ENCODE peak calls at places on chromosomes 4 and X, in four cellular contexts. S, H, T and F are unnamed samples.

GRCh38 chr4:56728512-56728911 is 47.4 kb upstream of the HOPX start:
- DNase-seq in T (no peak), H (peak; percentile 97), S (no peak), F (no peak)

GRCh38 chrX:16970977-16971376 is 24.5 kb downstream of the REPS2 start:
- DNase-seq in H (peak; percentile 68), S (no peak), T (no peak), F (no peak)

GRCh38 chr4:119105605-119106004 is 30.0 kb upstream of the MYOZ2 start:
- DNase-seq in S (no peak), H (peak; percentile 53), T (no peak), F (no peak)

GRCh38 chr4:153962311-153963039 is 173.6 kb upstream of the SFRP2 start:
- DNase-seq in H (no peak), T (no peak), S (no peak), F (no peak)

GRCh38 chrX:134547047-134547679 is 87.2 kb downstream of the HPRT1 start:
- DNase-seq in T (no peak), S (no peak), H (peak; percentile 53), F (no peak)

GRCh38 chr4:121227254-121227867 is 63.2 kb upstream of the TNIP3 start:
- DNase-seq in T (peak; percentile 34), S (peak; percentile 24), H (no peak), F (no peak)

GRCh38 chrX:119251381-119251780 is 15.3 kb downstream of the PGRMC1 start:
- DNase-seq in T (no peak), S (no peak), H (no peak), F (no peak)

GRCh38 chr4:141686146-141686775 is 49.9 kb downstream of the IL15 start:
- DNase-seq in S (no peak), H (peak; percentile 85), T (no peak), F (no peak)

GRCh38 chrX:73525928-73526690 is 36.9 kb upstream of the CHIC1 start:
- DNase-seq in T (no peak), H (no peak), S (no peak), F (no peak)

GRCh38 chr4:108988514-108989195 is 225.8 kb upstream of the ETNPPL start:
- DNase-seq in S (no peak), T (no peak), H (no peak), F (no peak)

GRCh38 chr4:932713-933070 is 432 bp downstream of the TMEM175 start:
- DNase-seq in S (no peak), T (no peak), H (no peak), F (no peak)

GRCh38 chr4:94852601-94853000 is 94.8 kb downstream of the BMPR1B start:
- DNase-seq in H (no peak), T (no peak), S (no peak), F (no peak)

GRCh38 chrX:119654112-119654531 is 38.8 kb downstream of the SEPTIN6 start:
- DNase-seq in H (peak; percentile 92), S (no peak), T (no peak), F (no peak)

GRCh38 chr4:94621491-94622080 is 136.2 kb upstream of the BMPR1B start:
- DNase-seq in T (peak; percentile 45), S (peak; percentile 23), H (peak; percentile 70), F (peak; percentile 37)

GRCh38 chr4:54657556-54658313 is at the start of gene KIT:
- DNase-seq in S (peak; percentile 13), H (peak; percentile 15), T (no peak), F (no peak)

GRCh38 chr4:188987011-188987410 is 847.8 kb downstream of the TRIML1 start:
- DNase-seq in T (no peak), H (no peak), S (no peak), F (no peak)